ENCODE peak calls at places on chromosomes 4 and X, in four cellular contexts. W is osteocyte; P is Karpas-422; K is naive thymus-derived CD4-positive, alpha-beta T cell. O is an unnamed sample.

GRCh38 chr4:122104184-122104583 is 47.9 kb upstream of the BLTP1 start:
- DNase-seq in W (no peak), P (no peak), K (no peak), O (no peak)

GRCh38 chr4:17276821-17277220 is 235.1 kb downstream of the QDPR start:
- DNase-seq in W (no peak), K (no peak), P (peak), O (no peak)

GRCh38 chrX:43741843-43742573 is 85.9 kb downstream of the MAOA start:
- DNase-seq in W (no peak), P (no peak), K (no peak), O (peak)

GRCh38 chr4:123505457-123506310 is 109.1 kb downstream of the SPRY1 start:
- DNase-seq in K (peak), W (no peak), P (no peak), O (peak)

GRCh38 chr4:180335571-180335970 is 1907.6 kb upstream of the TENM3 start:
- DNase-seq in K (no peak), W (no peak), P (no peak), O (no peak)

GRCh38 chrX:71637253-71637618 is 18.9 kb upstream of the CXCR3 start:
- DNase-seq in W (no peak), K (no peak), P (no peak), O (no peak)

GRCh38 chrX:135974279-135974856 is 580 bp upstream of the MMGT1 start:
- DNase-seq in P (peak), K (peak), W (no peak), O (peak)

GRCh38 chrX:39896951-39897740 is 200.6 kb downstream of the BCOR start:
- DNase-seq in K (no peak), P (no peak), W (no peak), O (peak)

GRCh38 chr4:73904491-73904890 is 35.3 kb downstream of the CXCL1 start:
- DNase-seq in P (no peak), K (no peak), W (no peak), O (peak)

GRCh38 chrX:20300822-20301221 is 34.1 kb upstream of the RPS6KA3 start:
- DNase-seq in W (no peak), K (no peak), P (no peak), O (peak)

GRCh38 chrX:117978402-117978801 is 138.2 kb downstream of the KLHL13 start:
- DNase-seq in K (no peak), W (no peak), P (no peak), O (no peak)

GRCh38 chr4:111847256-111848108 is 297.8 kb upstream of the FAM241A start:
- DNase-seq in W (no peak), K (no peak), P (no peak), O (peak)

GRCh38 chr4:185721949-185722316 is 90.1 kb downstream of the SORBS2 start:
- DNase-seq in W (no peak), K (no peak), P (no peak), O (no peak)

GRCh38 chrX:123487226-123487625 is 245.6 kb downstream of the THOC2 start:
- DNase-seq in K (no peak), P (no peak), W (no peak), O (no peak)

GRCh38 chr4:151694819-151695730 is 65.7 kb downstream of the GATB start:
- DNase-seq in W (no peak), P (no peak), K (no peak), O (peak)

O was measured in NB4.